ENCODE peak calls at places on chromosomes 7 and 10, in five cellular contexts. One of them, this sample, is unnamed.

GRCh38 chr7:83166-83840 is 109.1 kb upstream of the FAM20C start:
- DNase-seq in Calu3: no peak
- DNase-seq in heart right ventricle: no peak
- DNase-seq in astrocyte: no peak
- DNase-seq in neural crest cell: no peak
- DNase-seq in this sample: no peak

GRCh38 chr10:52280051-52280450 is 34.0 kb upstream of the DKK1 start:
- DNase-seq in neural crest cell: no peak
- DNase-seq in heart right ventricle: no peak
- DNase-seq in Calu3: no peak
- DNase-seq in astrocyte: no peak
- DNase-seq in this sample: no peak

GRCh38 chr7:2863461-2864066 is 19.5 kb upstream of the GNA12 start:
- DNase-seq in neural crest cell: peak
- DNase-seq in heart right ventricle: peak
- DNase-seq in astrocyte: peak
- DNase-seq in Calu3: peak
- DNase-seq in this sample: no peak

GRCh38 chr7:5283421-5284303 is 919 bp downstream of the SLC29A4 start:
- DNase-seq in heart right ventricle: no peak
- DNase-seq in Calu3: peak
- DNase-seq in astrocyte: no peak
- DNase-seq in neural crest cell: peak
- DNase-seq in this sample: peak

GRCh38 chr10:84208023-84208422 is 13.7 kb downstream of the CDHR1 start:
- DNase-seq in neural crest cell: no peak
- DNase-seq in astrocyte: no peak
- DNase-seq in heart right ventricle: no peak
- DNase-seq in Calu3: no peak
- DNase-seq in this sample: no peak

GRCh38 chr10:60444494-60445064 is 54.9 kb upstream of the ANK3 start:
- DNase-seq in astrocyte: peak
- DNase-seq in Calu3: no peak
- DNase-seq in neural crest cell: no peak
- DNase-seq in heart right ventricle: no peak
- DNase-seq in this sample: no peak

GRCh38 chr7:73718438-73718881 is 1.0 kb downstream of the STX1A start:
- DNase-seq in neural crest cell: no peak
- DNase-seq in Calu3: no peak
- DNase-seq in astrocyte: no peak
- DNase-seq in heart right ventricle: no peak
- DNase-seq in this sample: no peak

GRCh38 chr7:100545636-100546128 is 6.7 kb downstream of the AGFG2 start:
- DNase-seq in neural crest cell: no peak
- DNase-seq in heart right ventricle: peak
- DNase-seq in astrocyte: peak
- DNase-seq in Calu3: peak
- DNase-seq in this sample: no peak

GRCh38 chr7:27627146-27627545 is 35.5 kb downstream of the HIBADH start:
- DNase-seq in astrocyte: no peak
- DNase-seq in Calu3: no peak
- DNase-seq in neural crest cell: no peak
- DNase-seq in heart right ventricle: no peak
- DNase-seq in this sample: no peak

GRCh38 chr7:27123021-27123476 is 7.5 kb downstream of the HOXA4 start:
- DNase-seq in astrocyte: peak
- DNase-seq in Calu3: peak
- DNase-seq in neural crest cell: no peak
- DNase-seq in heart right ventricle: no peak
- DNase-seq in this sample: no peak

GRCh38 chr7:996089-996872 is 13.3 kb downstream of the CYP2W1 start:
- DNase-seq in astrocyte: no peak
- DNase-seq in neural crest cell: no peak
- DNase-seq in heart right ventricle: no peak
- DNase-seq in Calu3: no peak
- DNase-seq in this sample: no peak

GRCh38 chr7:29019896-29020295 is 61.8 kb upstream of the TRIL start:
- DNase-seq in neural crest cell: no peak
- DNase-seq in astrocyte: no peak
- DNase-seq in heart right ventricle: no peak
- DNase-seq in Calu3: no peak
- DNase-seq in this sample: no peak

GRCh38 chr10:86226801-86227201 is 139.8 kb downstream of the GRID1 start:
- DNase-seq in heart right ventricle: no peak
- DNase-seq in neural crest cell: no peak
- DNase-seq in astrocyte: no peak
- DNase-seq in Calu3: no peak
- DNase-seq in this sample: no peak

GRCh38 chr10:113680172-113681111 is 730 bp downstream of the CASP7 start:
- DNase-seq in heart right ventricle: peak
- DNase-seq in Calu3: peak
- DNase-seq in astrocyte: peak
- DNase-seq in neural crest cell: no peak
- DNase-seq in this sample: peak

GRCh38 chr10:29257106-29257783 is 31.6 kb upstream of the LYZL1 start:
- DNase-seq in astrocyte: peak
- DNase-seq in Calu3: no peak
- DNase-seq in heart right ventricle: peak
- DNase-seq in neural crest cell: no peak
- DNase-seq in this sample: peak

GRCh38 chr10:11012476-11012875 is 5.2 kb upstream of the CELF2 start:
- DNase-seq in Calu3: no peak
- DNase-seq in neural crest cell: no peak
- DNase-seq in heart right ventricle: no peak
- DNase-seq in astrocyte: no peak
- DNase-seq in this sample: no peak

GRCh38 chr7:5363729-5364128 is 59.9 kb downstream of the TNRC18 start:
- DNase-seq in Calu3: no peak
- DNase-seq in neural crest cell: no peak
- DNase-seq in heart right ventricle: no peak
- DNase-seq in astrocyte: no peak
- DNase-seq in this sample: no peak

DNA sequence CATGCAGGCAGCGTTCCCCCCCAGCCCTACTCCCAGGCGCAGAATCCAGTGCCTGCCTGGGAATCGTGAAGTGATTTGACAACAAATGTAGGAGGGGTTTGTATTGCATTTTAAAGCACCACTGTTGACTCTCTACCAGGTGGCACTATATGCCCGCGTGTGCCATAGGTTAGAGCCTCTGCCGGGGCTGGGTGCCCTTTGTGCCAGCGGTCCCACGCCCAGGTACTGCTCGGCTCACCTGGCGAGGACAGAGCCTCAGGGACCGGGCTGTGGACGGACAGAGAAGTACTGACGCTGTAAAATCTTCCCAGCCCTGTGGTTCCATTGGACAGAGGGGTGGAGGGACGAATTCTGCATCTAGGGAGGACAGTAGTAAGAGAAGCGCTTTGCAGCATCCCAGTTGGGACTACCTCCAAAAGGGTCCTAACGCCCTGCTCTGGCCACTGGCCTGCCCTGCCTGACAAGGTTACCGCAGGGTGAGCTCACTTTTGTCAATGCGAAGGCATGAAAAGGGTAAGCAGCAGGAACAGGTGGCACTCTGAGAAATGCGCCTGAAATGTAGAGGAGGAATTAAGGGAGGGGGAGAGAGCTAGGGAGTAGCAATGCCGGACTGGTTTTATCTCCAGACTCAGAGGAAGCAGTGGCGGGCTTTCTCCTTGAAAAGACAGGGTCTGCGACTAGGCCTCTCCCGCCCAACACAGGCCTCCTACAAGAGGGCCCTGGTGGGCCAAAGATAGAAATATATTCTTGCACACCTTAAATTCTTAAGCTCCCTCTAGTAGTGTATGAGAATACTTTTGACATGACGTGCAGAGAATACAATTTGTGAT is 858 bp upstream of the CACNA2D1 start:
- DNase-seq in Calu3: peak
- DNase-seq in astrocyte: no peak
- DNase-seq in heart right ventricle: no peak
- DNase-seq in neural crest cell: peak
- DNase-seq in this sample: peak
- TF ChIP-seq CTCF in Calu3: no peak
- TF ChIP-seq CTCF in astrocyte: no peak
- TF ChIP-seq CTCF in heart right ventricle: no peak
- TF ChIP-seq CTCF in neural crest cell: peak
- TF ChIP-seq CTCF in this sample: no peak

GRCh38 chr10:130713731-130714130 is 577.5 kb downstream of the GLRX3 start:
- DNase-seq in heart right ventricle: no peak
- DNase-seq in Calu3: no peak
- DNase-seq in neural crest cell: no peak
- DNase-seq in astrocyte: no peak
- DNase-seq in this sample: no peak
- TF ChIP-seq CTCF in heart right ventricle: no peak
- TF ChIP-seq CTCF in Calu3: no peak
- TF ChIP-seq CTCF in neural crest cell: no peak
- TF ChIP-seq CTCF in astrocyte: no peak
- TF ChIP-seq CTCF in this sample: no peak

DNA sequence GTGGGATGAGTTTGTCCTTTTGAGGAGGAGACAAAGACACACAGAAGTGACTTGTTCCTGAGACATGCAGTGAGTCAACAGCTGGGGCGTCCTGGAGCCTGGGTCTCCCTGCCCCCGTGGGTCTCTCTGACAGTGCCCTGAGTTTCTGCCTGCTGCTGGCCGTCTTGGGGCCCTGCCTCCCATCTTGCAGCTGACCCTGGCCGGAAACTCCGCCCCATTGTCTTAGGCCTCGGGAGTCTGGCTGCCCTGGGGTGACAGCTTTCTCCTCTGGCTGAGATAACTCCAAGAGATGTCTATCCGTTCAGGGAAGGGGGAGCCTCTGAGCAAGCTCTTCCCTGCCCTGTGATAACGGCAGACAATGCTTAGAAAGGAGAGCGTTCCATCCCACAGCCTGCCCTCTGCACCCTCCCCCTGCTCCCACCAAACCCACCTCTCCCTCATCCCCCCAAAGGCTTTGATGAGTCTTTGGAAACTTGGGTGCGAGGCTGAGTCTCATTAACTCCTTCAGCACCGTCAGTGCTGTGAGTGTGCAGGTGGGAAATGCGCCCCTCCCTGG is 69.5 kb upstream of the PODXL start:
- DNase-seq in astrocyte: peak
- DNase-seq in Calu3: peak
- DNase-seq in neural crest cell: peak
- DNase-seq in heart right ventricle: peak
- DNase-seq in this sample: peak
- TF ChIP-seq CTCF in astrocyte: no peak
- TF ChIP-seq CTCF in Calu3: no peak
- TF ChIP-seq CTCF in neural crest cell: no peak
- TF ChIP-seq CTCF in heart right ventricle: no peak
- TF ChIP-seq CTCF in this sample: no peak

GRCh38 chr7:14096159-14096558 is 106.7 kb upstream of the ETV1 start:
- DNase-seq in heart right ventricle: no peak
- DNase-seq in astrocyte: no peak
- DNase-seq in neural crest cell: no peak
- DNase-seq in Calu3: no peak
- DNase-seq in this sample: no peak
- TF ChIP-seq CTCF in heart right ventricle: no peak
- TF ChIP-seq CTCF in astrocyte: no peak
- TF ChIP-seq CTCF in neural crest cell: no peak
- TF ChIP-seq CTCF in Calu3: no peak
- TF ChIP-seq CTCF in this sample: no peak

GRCh38 chr10:96610817-96611216 is 24.0 kb upstream of the TM9SF3 start:
- DNase-seq in heart right ventricle: no peak
- DNase-seq in neural crest cell: no peak
- DNase-seq in astrocyte: no peak
- DNase-seq in Calu3: no peak
- DNase-seq in this sample: no peak
- TF ChIP-seq CTCF in heart right ventricle: no peak
- TF ChIP-seq CTCF in neural crest cell: no peak
- TF ChIP-seq CTCF in astrocyte: no peak
- TF ChIP-seq CTCF in Calu3: no peak
- TF ChIP-seq CTCF in this sample: no peak

GRCh38 chr10:98104125-98104524 is 30.3 kb upstream of the R3HCC1L start:
- DNase-seq in Calu3: no peak
- DNase-seq in neural crest cell: no peak
- DNase-seq in astrocyte: no peak
- DNase-seq in heart right ventricle: no peak
- DNase-seq in this sample: no peak

GRCh38 chr10:98110356-98110755 is 24.1 kb upstream of the R3HCC1L start:
- DNase-seq in astrocyte: no peak
- DNase-seq in Calu3: no peak
- DNase-seq in neural crest cell: no peak
- DNase-seq in heart right ventricle: no peak
- DNase-seq in this sample: no peak

GRCh38 chr10:98106531-98106930 is 27.9 kb upstream of the R3HCC1L start:
- DNase-seq in neural crest cell: no peak
- DNase-seq in Calu3: peak
- DNase-seq in heart right ventricle: no peak
- DNase-seq in astrocyte: no peak
- DNase-seq in this sample: no peak

GRCh38 chr10:98107644-98108430 is 26.6 kb upstream of the R3HCC1L start:
- DNase-seq in heart right ventricle: no peak
- DNase-seq in Calu3: no peak
- DNase-seq in neural crest cell: no peak
- DNase-seq in astrocyte: no peak
- DNase-seq in this sample: no peak
- TF ChIP-seq CTCF in heart right ventricle: no peak
- TF ChIP-seq CTCF in Calu3: no peak
- TF ChIP-seq CTCF in neural crest cell: no peak
- TF ChIP-seq CTCF in astrocyte: no peak
- TF ChIP-seq CTCF in this sample: no peak

GRCh38 chr10:3797750-3798149 is 12.7 kb upstream of the KLF6 start:
- DNase-seq in astrocyte: no peak
- DNase-seq in neural crest cell: no peak
- DNase-seq in Calu3: no peak
- DNase-seq in heart right ventricle: no peak
- DNase-seq in this sample: no peak
- TF ChIP-seq CTCF in astrocyte: no peak
- TF ChIP-seq CTCF in neural crest cell: no peak
- TF ChIP-seq CTCF in Calu3: no peak
- TF ChIP-seq CTCF in heart right ventricle: no peak
- TF ChIP-seq CTCF in this sample: no peak

GRCh38 chr7:131546583-131547111 is 9.8 kb downstream of the PODXL start:
- DNase-seq in neural crest cell: peak
- DNase-seq in heart right ventricle: no peak
- DNase-seq in Calu3: peak
- DNase-seq in astrocyte: no peak
- DNase-seq in this sample: peak
- TF ChIP-seq CTCF in neural crest cell: peak
- TF ChIP-seq CTCF in heart right ventricle: peak
- TF ChIP-seq CTCF in Calu3: peak
- TF ChIP-seq CTCF in astrocyte: peak
- TF ChIP-seq CTCF in this sample: peak